ENCODE peak calls at places on chromosomes 5 and 9, in nine cellular contexts. E, S, J, U, Y, Q, K, R and Z are unnamed samples.

GRCh38 chr9:32359452-32359851 is 25.0 kb upstream of the ACO1 start:
- DNase-seq in K (no peak), Q (no peak), J (no peak), U (no peak), R (no peak), E (no peak), Y (no peak), S (no peak), Z (no peak)

GRCh38 chr9:85522459-85523092 is 219.2 kb downstream of the AGTPBP1 start:
- DNase-seq in K (peak; percentile 67), E (no peak), J (peak; percentile 43), Q (no peak), R (peak; percentile 40), U (no peak), S (peak; percentile 25), Y (peak; percentile 44), Z (no peak)

GRCh38 chr5:88719434-88719833 is 163.6 kb downstream of the MEF2C start:
- DNase-seq in K (no peak), S (no peak), J (no peak), E (no peak), Y (no peak), U (peak; percentile 52), R (no peak), Q (no peak), Z (no peak)

GRCh38 chr5:96483878-96484277 is 50.8 kb upstream of the PCSK1 start:
- DNase-seq in U (peak; percentile 46), E (no peak), R (no peak), Y (no peak), K (no peak), S (no peak), J (peak; percentile 38), Q (no peak), Z (no peak)

GRCh38 chr5:154740483-154740882 is 14.7 kb upstream of the LARP1 start:
- DNase-seq in E (no peak), U (no peak), Q (no peak), J (no peak), R (peak; percentile 43), K (no peak), S (no peak), Y (no peak), Z (no peak)

GRCh38 chr9:122364117-122364782 is 6.6 kb upstream of the PTGS1 start:
- DNase-seq in E (no peak), K (no peak), Q (no peak), Y (no peak), U (no peak), R (no peak), J (no peak), S (no peak), Z (no peak)

GRCh38 chr5:149170292-149170691 is 29.0 kb downstream of the ABLIM3 start:
- DNase-seq in Y (no peak), U (no peak), S (no peak), R (no peak), E (no peak), Q (no peak), K (no peak), J (no peak), Z (no peak)

GRCh38 chr9:115291841-115292240 is 173.9 kb upstream of the TNC start:
- DNase-seq in K (no peak), E (no peak), Y (no peak), J (no peak), S (no peak), Q (no peak), R (no peak), U (peak; percentile 6), Z (no peak)

GRCh38 chr5:83085106-83085505 is 7.8 kb downstream of the XRCC4 start:
- DNase-seq in Y (no peak), U (peak; percentile 38), J (no peak), S (no peak), E (no peak), K (no peak), R (no peak), Q (no peak), Z (no peak)

GRCh38 chr9:77832647-77833046 is 184.5 kb upstream of the GNA14 start:
- DNase-seq in J (no peak), S (no peak), Y (no peak), R (peak; percentile 29), E (no peak), U (no peak), Q (peak; percentile 77), K (no peak), Z (no peak)

GRCh38 chr5:157148734-157149615 is 6.3 kb upstream of the MED7 start:
- DNase-seq in Q (peak; percentile 55), J (peak; percentile 69), S (peak; percentile 81), E (no peak), U (peak; percentile 95), K (peak; percentile 66), Y (peak; percentile 45), R (peak; percentile 46), Z (peak; percentile 71)

GRCh38 chr9:35616681-35617459 is 1.3 kb downstream of the CD72 start:
- DNase-seq in S (no peak), R (peak; percentile 72), K (peak; percentile 87), Y (peak; percentile 62), J (peak; percentile 43), Q (peak; percentile 65), E (no peak), U (no peak), Z (peak; percentile 75)
- TF ChIP-seq CTCF in S (no peak), R (no peak), K (peak; percentile 28), Y (no peak), J (peak; percentile 19), Q (no peak), E (no peak), U (no peak), Z (no peak)

GRCh38 chr5:146042628-146043279 is 62.6 kb downstream of the PLAC8L1 start:
- DNase-seq in J (peak; percentile 29), R (no peak), S (no peak), K (no peak), U (peak; percentile 92), Q (no peak), Y (no peak), E (peak; percentile 82), Z (no peak)

GRCh38 chr5:146039420-146039819 is 66.0 kb downstream of the PLAC8L1 start:
- DNase-seq in E (no peak), K (no peak), J (no peak), S (no peak), U (no peak), Q (no peak), Y (no peak), R (no peak), Z (no peak)

GRCh38 chr5:146043722-146044121 is 61.7 kb downstream of the PLAC8L1 start:
- DNase-seq in Y (no peak), S (no peak), E (no peak), K (no peak), J (no peak), R (no peak), Q (no peak), U (no peak), Z (no peak)

GRCh38 chr5:146040559-146040958 is 64.8 kb downstream of the PLAC8L1 start:
- DNase-seq in S (no peak), Y (no peak), E (no peak), Q (no peak), R (no peak), J (no peak), K (no peak), U (no peak), Z (no peak)

DNA sequence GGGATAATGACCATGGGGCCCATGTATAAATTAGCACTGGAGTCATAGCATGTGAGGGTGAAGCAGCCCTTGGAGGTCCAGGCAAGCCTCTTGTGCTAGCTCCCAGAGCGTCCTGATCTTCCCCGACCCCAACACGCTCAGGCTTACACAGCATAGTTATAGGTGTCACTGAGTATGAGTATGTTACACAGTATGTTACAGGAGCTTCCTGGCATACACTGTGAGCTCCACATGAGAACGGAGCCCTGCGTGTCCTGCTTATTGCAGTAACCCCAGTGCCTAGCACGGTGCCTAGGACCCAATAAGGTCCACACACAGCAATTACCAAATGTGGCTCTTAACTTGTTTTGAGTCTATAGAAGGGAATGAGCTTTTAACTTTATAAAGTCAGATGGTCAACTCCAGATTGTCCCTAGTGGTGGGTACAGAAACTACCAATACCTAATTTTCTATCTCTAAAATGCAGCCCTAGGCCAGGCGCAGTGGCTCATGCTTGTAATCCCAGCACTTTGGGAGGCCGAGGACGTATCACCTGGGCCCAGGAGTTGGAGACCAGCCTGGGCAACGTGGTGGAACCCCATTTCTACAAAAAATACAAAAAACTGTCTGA is 64.1 kb downstream of the PLAC8L1 start:
- DNase-seq in K (no peak), S (no peak), U (peak; percentile 58), J (no peak), E (no peak), Y (no peak), Q (no peak), R (no peak), Z (no peak)
- TF ChIP-seq CTCF in K (peak; percentile 10), S (peak; percentile 29), U (peak; percentile 68), J (peak; percentile 47), E (peak; percentile 67), Y (no peak), Q (no peak), R (no peak), Z (no peak)

GRCh38 chr9:70392850-70393249 is 21.6 kb downstream of the KLF9 start:
- DNase-seq in Y (no peak), E (no peak), U (no peak), R (no peak), S (no peak), K (no peak), J (no peak), Q (no peak), Z (no peak)

GRCh38 chr9:70389188-70389587 is 25.3 kb downstream of the KLF9 start:
- DNase-seq in J (no peak), K (no peak), E (no peak), Y (no peak), S (no peak), R (no peak), Q (no peak), U (no peak), Z (no peak)

GRCh38 chr9:70390922-70391321 is 23.5 kb downstream of the KLF9 start:
- DNase-seq in Q (no peak), U (no peak), R (no peak), J (no peak), K (no peak), Y (no peak), E (no peak), S (no peak), Z (no peak)

GRCh38 chr9:70389642-70390266 is 24.7 kb downstream of the KLF9 start:
- DNase-seq in R (no peak), U (peak; percentile 12), E (no peak), J (no peak), K (no peak), Y (no peak), S (no peak), Q (no peak), Z (no peak)

DNA sequence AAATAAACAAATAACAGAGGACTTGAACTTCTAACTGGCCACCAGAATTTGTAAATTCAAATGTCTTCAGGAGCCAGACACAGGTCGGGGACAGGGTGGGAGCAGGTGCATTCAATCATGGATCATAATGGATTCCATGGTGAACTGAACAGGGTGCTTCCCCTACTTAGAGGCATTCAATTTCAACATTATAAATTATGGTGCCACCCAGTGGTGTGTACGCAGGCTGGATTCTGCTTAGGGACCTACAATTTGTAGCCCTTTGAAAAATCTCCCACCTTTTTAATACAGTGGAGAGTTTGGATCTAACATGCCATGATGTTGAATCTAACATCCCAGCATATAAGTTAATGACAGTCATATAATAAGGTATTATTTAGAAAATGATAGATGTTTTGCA is 22.3 kb downstream of the KLF9 start:
- DNase-seq in R (no peak), J (no peak), K (no peak), S (no peak), Y (no peak), U (peak; percentile 13), Q (no peak), E (no peak), Z (no peak)
- TF ChIP-seq CTCF in R (no peak), J (peak; percentile 52), K (no peak), S (peak; percentile 27), Y (peak; percentile 46), U (peak; percentile 49), Q (no peak), E (peak; percentile 31), Z (no peak)

GRCh38 chr5:142324377-142324870 is 397 bp downstream of the SPRY4 start:
- DNase-seq in U (no peak), Y (no peak), E (no peak), Q (peak; percentile 30), K (no peak), S (peak; percentile 60), J (no peak), R (no peak), Z (no peak)
- TF ChIP-seq CTCF in U (peak; percentile 26), Y (no peak), E (peak; percentile 27), Q (no peak), K (peak; percentile 9), S (no peak), J (peak; percentile 28), R (no peak), Z (no peak)